ENCODE peak calls at places on chromosomes 12 and 14, in six cellular contexts. X is foreskin fibroblast, E is astrocyte of the spinal cord, O is iPS DF 19.7, S is posterior cingulate gyrus, J is IMR-90. D is an unnamed sample.

GRCh38 chr14:97917169-97917568 is 1120.0 kb downstream of the VRK1 start:
- DNase-seq in J (no peak), O (no peak), E (no peak), X (no peak), S (no peak), D (no peak)

GRCh38 chr14:85085981-85086380 is 444.0 kb upstream of the FLRT2 start:
- DNase-seq in E (no peak), X (no peak), J (no peak), O (no peak), S (no peak), D (no peak)

GRCh38 chr14:99024926-99025325 is 247.1 kb downstream of the BCL11B start:
- DNase-seq in J (no peak), S (no peak), E (no peak), O (no peak), X (no peak), D (no peak)

GRCh38 chr12:30694971-30695326 is 720 bp downstream of the IPO8 start:
- DNase-seq in O (no peak), J (peak; percentile 35), S (peak; percentile 39), X (no peak), E (peak; percentile 53), D (peak; percentile 45)

GRCh38 chr12:93957870-93958269 is 190.5 kb upstream of the PLXNC1 start:
- DNase-seq in J (peak; percentile 8), X (peak; percentile 45), E (no peak), O (no peak), S (no peak), D (no peak)

GRCh38 chr14:76832503-76832988 is 6.3 kb downstream of the LRRC74A start:
- DNase-seq in S (no peak), E (no peak), O (no peak), X (no peak), J (no peak), D (peak; percentile 52)

GRCh38 chr12:112013601-112014402 is 576 bp downstream of the ERP29 start:
- DNase-seq in O (peak; percentile 71), X (peak; percentile 72), J (peak; percentile 82), E (peak; percentile 76), S (peak; percentile 67), D (peak; percentile 82)

GRCh38 chr14:104334812-104335161 is 196.4 kb downstream of the KIF26A start:
- DNase-seq in X (no peak), O (no peak), S (no peak), E (no peak), J (no peak), D (no peak)

GRCh38 chr12:108855284-108856169 is 1.9 kb downstream of the SSH1 start:
- DNase-seq in X (no peak), J (peak; percentile 52), S (no peak), E (peak; percentile 40), O (no peak), D (peak; percentile 74)

GRCh38 chr12:76943004-76943403 is 64.2 kb upstream of the CSRP2 start:
- DNase-seq in S (no peak), O (no peak), J (no peak), X (no peak), E (no peak), D (no peak)

GRCh38 chr14:99132821-99133562 is 139.0 kb downstream of the BCL11B start:
- DNase-seq in O (no peak), J (no peak), X (no peak), E (no peak), S (peak; percentile 25), D (no peak)

GRCh38 chr14:101845896-101846295 is 84.4 kb downstream of the PPP2R5C start:
- DNase-seq in O (no peak), J (no peak), X (no peak), S (peak; percentile 65), E (no peak), D (no peak)

GRCh38 chr14:105077649-105077995 is 12.4 kb upstream of the GPR132 start:
- DNase-seq in X (no peak), J (no peak), S (no peak), O (no peak), E (no peak), D (no peak)

GRCh38 chr12:112167728-112168525 is 42.6 kb downstream of the TRAFD1 start:
- DNase-seq in X (no peak), S (no peak), E (no peak), O (no peak), J (no peak), D (no peak)

GRCh38 chr12:104600790-104601739 is 144.3 kb downstream of the CHST11 start:
- DNase-seq in E (no peak), S (no peak), X (no peak), O (no peak), J (no peak), D (peak; percentile 23)

GRCh38 chr12:21151184-21151583 is 20.2 kb downstream of the SLCO1B1 start:
- DNase-seq in J (no peak), X (no peak), E (no peak), O (no peak), S (no peak), D (no peak)

GRCh38 chr14:52051861-52052260 is 17.0 kb downstream of the NID2 start:
- DNase-seq in J (peak; percentile 87), X (no peak), E (peak; percentile 76), S (no peak), O (no peak), D (peak; percentile 60)

GRCh38 chr12:24470050-24470449 is 478.9 kb downstream of the BCAT1 start:
- DNase-seq in E (no peak), X (peak; percentile 2), O (no peak), J (peak; percentile 40), S (no peak), D (no peak)

GRCh38 chr14:69713127-69713800 is 53.7 kb upstream of the SRSF5 start:
- DNase-seq in O (peak; percentile 68), X (no peak), J (no peak), S (no peak), E (no peak), D (no peak)

GRCh38 chr12:94263011-94263786 is 114.8 kb downstream of the PLXNC1 start:
- DNase-seq in X (no peak), S (no peak), E (no peak), J (no peak), O (no peak), D (no peak)

GRCh38 chr12:14417717-14418116 is 52.2 kb downstream of the ATF7IP start:
- DNase-seq in S (peak; percentile 82), X (peak; percentile 84), E (peak; percentile 94), J (peak; percentile 92), O (peak; percentile 88), D (peak; percentile 94)

GRCh38 chr14:73943083-73943482 is 6.8 kb downstream of the FAM161B start:
- DNase-seq in X (peak; percentile 81), J (peak; percentile 71), O (no peak), S (no peak), E (peak; percentile 16), D (peak; percentile 86)

GRCh38 chr12:96136129-96136528 is 58.0 kb upstream of the ELK3 start:
- DNase-seq in J (peak; percentile 61), X (no peak), S (no peak), E (peak; percentile 87), O (no peak), D (peak; percentile 69)

GRCh38 chr12:49903351-49903699 is 375 bp downstream of the FAIM2 start:
- DNase-seq in E (no peak), X (no peak), O (no peak), S (no peak), J (no peak), D (no peak)

GRCh38 chr14:53055003-53055402 is 98.1 kb downstream of the DDHD1 start:
- DNase-seq in J (peak; percentile 72), S (no peak), E (peak; percentile 75), O (no peak), X (peak; percentile 50), D (peak; percentile 79)

GRCh38 chr12:104863549-104863948 is 94.5 kb downstream of the SLC41A2 start:
- DNase-seq in S (no peak), O (no peak), X (peak; percentile 41), E (no peak), J (peak; percentile 54), D (peak; percentile 50)